ENCODE peak calls at places on chromosome 11, in four cellular contexts. N, T, A and C are unnamed samples.

GRCh38 chr11:112255075-112255739 is 5.5 kb downstream of the PLET1 start:
- DNase-seq in N (no peak), T (no peak), A (peak; percentile 23), C (no peak)

GRCh38 chr11:66335531-66336233 is 552 bp downstream of the RIN1 start:
- DNase-seq in N (no peak), T (no peak), A (no peak), C (no peak)

GRCh38 chr11:47863189-47863892 is 15.2 kb upstream of the NUP160 start:
- DNase-seq in N (peak; percentile 36), T (no peak), A (no peak), C (no peak)

GRCh38 chr11:7454854-7455253 is 30.5 kb upstream of the OLFML1 start:
- DNase-seq in N (no peak), T (no peak), A (no peak), C (no peak)

GRCh38 chr11:105783216-105783615 is 173.3 kb downstream of the GRIA4 start:
- DNase-seq in N (no peak), T (no peak), A (no peak), C (no peak)

GRCh38 chr11:58503361-58503856 is 4.5 kb downstream of the OR5B21 start:
- DNase-seq in N (no peak), T (no peak), A (no peak), C (no peak)

GRCh38 chr11:61295596-61295926 is 445 bp upstream of the VWCE start:
- DNase-seq in N (no peak), T (no peak), A (peak; percentile 25), C (no peak)

GRCh38 chr11:47980093-47980906 is at the start of gene PTPRJ:
- DNase-seq in N (peak; percentile 66), T (no peak), A (peak; percentile 70), C (peak; percentile 50)

GRCh38 chr11:64600281-64600992 is 9.4 kb downstream of the SLC22A12 start:
- DNase-seq in N (no peak), T (no peak), A (no peak), C (no peak)

GRCh38 chr11:71240865-71241691 is 11.3 kb downstream of the SHANK2 start:
- DNase-seq in N (no peak), T (peak; percentile 70), A (peak; percentile 59), C (no peak)

GRCh38 chr11:109586789-109587188 is 164.8 kb downstream of the C11orf87 start:
- DNase-seq in N (no peak), T (no peak), A (no peak), C (no peak)

GRCh38 chr11:87144266-87144665 is 106.5 kb downstream of the TMEM135 start:
- DNase-seq in N (no peak), T (no peak), A (no peak), C (no peak)

GRCh38 chr11:727281-727701 is 20.0 kb upstream of the TALDO1 start:
- DNase-seq in N (no peak), T (no peak), A (peak; percentile 14), C (no peak)

GRCh38 chr11:1936072-1936780 is 10.9 kb upstream of the MRPL23 start:
- DNase-seq in N (no peak), T (no peak), A (no peak), C (peak; percentile 10)

GRCh38 chr11:72760543-72761400 is 8.6 kb upstream of the ARAP1 start:
- DNase-seq in N (no peak), T (no peak), A (no peak), C (no peak)

GRCh38 chr11:83648610-83649467 is 362.7 kb upstream of the CCDC90B start:
- DNase-seq in N (no peak), T (no peak), A (no peak), C (no peak)

GRCh38 chr11:128476729-128477128 is 110.6 kb downstream of the ETS1 start:
- DNase-seq in N (peak; percentile 91), T (no peak), A (no peak), C (no peak)

GRCh38 chr11:79092791-79093313 is 348.0 kb downstream of the TENM4 start:
- DNase-seq in N (no peak), T (peak; percentile 23), A (peak; percentile 43), C (no peak)

GRCh38 chr11:57668467-57668890 is 565 bp downstream of the ZDHHC5 start:
- DNase-seq in N (no peak), T (no peak), A (no peak), C (no peak)

GRCh38 chr11:34332524-34332923 is 25.3 kb downstream of the ABTB2 start:
- DNase-seq in N (no peak), T (no peak), A (no peak), C (no peak)

GRCh38 chr11:112073941-112074811 is at the start of the genes NKAPD1 and PIH1D2:
- DNase-seq in N (peak; percentile 87), T (peak; percentile 78), A (peak; percentile 79), C (peak; percentile 67)

GRCh38 chr11:95734009-95734572 is 55.5 kb downstream of the FAM76B start:
- DNase-seq in N (no peak), T (no peak), A (no peak), C (no peak)

GRCh38 chr11:763073-763463 is 14.2 kb downstream of the GATD1 start:
- DNase-seq in N (no peak), T (no peak), A (no peak), C (no peak)

GRCh38 chr11:111923351-111923788 is 4.7 kb downstream of the C11orf52 start:
- DNase-seq in N (no peak), T (peak; percentile 33), A (no peak), C (no peak)

GRCh38 chr11:73991471-73992006 is 8.9 kb upstream of the UCP2 start:
- DNase-seq in N (no peak), T (no peak), A (no peak), C (no peak)

GRCh38 chr11:68430801-68431200 is 29.8 kb upstream of the PPP6R3 start:
- DNase-seq in N (no peak), T (no peak), A (no peak), C (no peak)

GRCh38 chr11:3047637-3048036 is 9.6 kb downstream of the CARS1 start:
- DNase-seq in N (no peak), T (no peak), A (no peak), C (no peak)

GRCh38 chr11:1194231-1194976 is 28.5 kb upstream of the MUC5B start:
- DNase-seq in N (no peak), T (no peak), A (peak; percentile 6), C (peak; percentile 11)

GRCh38 chr11:65868076-65868667 is 4.4 kb downstream of the EFEMP2 start:
- DNase-seq in N (no peak), T (no peak), A (peak; percentile 16), C (peak; percentile 18)

GRCh38 chr11:93330446-93330984 is at the start of gene DEUP1:
- DNase-seq in N (no peak), T (no peak), A (peak; percentile 63), C (peak; percentile 38)

GRCh38 chr11:19077965-19078364 is 17.4 kb upstream of the MRGPRX2 start:
- DNase-seq in N (no peak), T (no peak), A (no peak), C (no peak)

GRCh38 chr11:110858556-110858921 is 146.3 kb upstream of the ARHGAP20 start:
- DNase-seq in N (no peak), T (peak; percentile 87), A (peak; percentile 23), C (peak; percentile 57)

GRCh38 chr11:46348566-46348981 is 1.3 kb downstream of the DGKZ start:
- DNase-seq in N (no peak), T (no peak), A (peak; percentile 61), C (no peak)

GRCh38 chr11:74134661-74135515 is 35.9 kb downstream of the C2CD3 start:
- DNase-seq in N (no peak), T (no peak), A (no peak), C (no peak)

GRCh38 chr11:61899146-61899841 is 7.9 kb upstream of the FADS3 start:
- DNase-seq in N (peak; percentile 90), T (peak; percentile 85), A (peak; percentile 81), C (peak; percentile 83)

GRCh38 chr11:13462311-13462927 is 603 bp downstream of the BTBD10 start:
- DNase-seq in N (no peak), T (peak; percentile 51), A (peak; percentile 32), C (peak; percentile 61)

GRCh38 chr11:76797341-76798201 is 14.4 kb downstream of the TSKU start:
- DNase-seq in N (no peak), T (peak; percentile 6), A (no peak), C (no peak)

GRCh38 chr11:76798202-76798581 is 15.0 kb downstream of the TSKU start:
- DNase-seq in N (no peak), T (peak; percentile 15), A (no peak), C (no peak)

GRCh38 chr11:76795285-76795935 is 12.3 kb downstream of the TSKU start:
- DNase-seq in N (no peak), T (no peak), A (no peak), C (no peak)

GRCh38 chr11:76795936-76796441 is 12.8 kb downstream of the TSKU start:
- DNase-seq in N (no peak), T (peak; percentile 4), A (no peak), C (no peak)

GRCh38 chr11:76796511-76797203 is 13.5 kb downstream of the TSKU start:
- DNase-seq in N (no peak), T (peak; percentile 5), A (no peak), C (no peak)
- H3K4me1 ChIP-seq in N (peaks cover 10% of the 10 kb centered on the region), T (peaks cover 22% of the 10 kb centered on the region), A (peaks cover 54% of the 10 kb centered on the region), C (peaks cover 49% of the 10 kb centered on the region)

DNA sequence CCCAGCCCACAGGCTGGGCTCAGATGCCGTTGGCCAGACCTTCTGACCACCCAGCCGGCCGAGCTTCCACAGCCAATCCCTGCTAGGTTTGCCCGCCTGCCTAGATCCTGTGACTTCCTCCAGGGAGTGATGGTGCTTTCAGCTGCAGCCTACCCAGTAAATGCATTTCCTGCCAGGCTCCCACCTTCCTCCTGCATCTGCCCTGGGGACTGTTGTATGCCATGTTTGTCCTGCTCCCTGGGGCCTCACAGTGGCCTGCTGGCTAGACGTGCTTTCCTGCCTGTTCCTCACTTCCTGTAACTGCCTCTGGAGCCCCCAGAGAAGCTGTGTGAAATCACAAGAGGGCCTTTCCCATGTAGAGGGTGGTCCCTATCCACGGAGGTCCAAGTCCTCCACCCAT is 86.2 kb downstream of the GALNT18 start:
- DNase-seq in N (no peak), T (no peak), A (no peak), C (peak; percentile 42)
- H3K4me1 ChIP-seq in N (no peaks in the 10 kb centered on the region), T (peaks cover 25% of the 10 kb centered on the region), A (peaks cover 13% of the 10 kb centered on the region), C (peaks cover 100% of the 10 kb centered on the region)

DNA sequence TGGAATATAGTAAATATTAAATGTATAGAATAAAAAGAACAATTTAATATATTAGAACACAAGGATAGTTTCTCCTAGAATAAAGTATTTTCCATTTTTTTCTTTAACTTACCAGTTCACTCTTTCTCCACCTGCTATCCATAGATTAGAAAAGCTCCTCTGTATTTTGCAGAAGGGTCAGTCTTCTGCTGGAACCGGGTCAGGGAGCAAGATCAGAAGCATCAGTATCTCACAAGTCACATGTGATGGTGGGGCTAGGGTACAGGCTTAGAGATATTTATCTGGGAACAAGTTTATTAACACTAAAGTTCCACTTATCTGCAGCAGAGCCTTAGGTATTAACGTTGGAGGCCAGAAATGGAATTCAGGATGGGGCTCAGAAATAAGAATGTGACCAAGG is 17.3 kb upstream of the OR52A1 start:
- DNase-seq in N (no peak), T (no peak), A (no peak), C (no peak)
- H3K4me1 ChIP-seq in N (no peaks in the 10 kb centered on the region), T (no peaks in the 10 kb centered on the region), A (no peaks in the 10 kb centered on the region), C (no peaks in the 10 kb centered on the region)

GRCh38 chr11:116725434-116726221 is 47.2 kb downstream of the BUD13 start:
- DNase-seq in N (no peak), T (no peak), A (peak; percentile 20), C (no peak)

GRCh38 chr11:116730241-116730561 is 42.6 kb downstream of the BUD13 start:
- DNase-seq in N (no peak), T (no peak), A (no peak), C (no peak)

GRCh38 chr11:116730568-116730967 is 42.2 kb downstream of the BUD13 start:
- DNase-seq in N (no peak), T (no peak), A (no peak), C (peak; percentile 28)

GRCh38 chr11:116729501-116730240 is 43.1 kb downstream of the BUD13 start:
- DNase-seq in N (no peak), T (no peak), A (no peak), C (no peak)

GRCh38 chr11:116727990-116728389 is 44.8 kb downstream of the BUD13 start:
- DNase-seq in N (no peak), T (no peak), A (no peak), C (no peak)
- H3K4me1 ChIP-seq in N (peaks cover 3% of the 10 kb centered on the region), T (peaks cover 4% of the 10 kb centered on the region), A (peaks cover 4% of the 10 kb centered on the region), C (peaks cover 16% of the 10 kb centered on the region)